ENCODE peak calls at places on chromosomes 13 and 19, in six cellular contexts. V is endothelial cell of umbilical vein, X is A549, M is HepG2, J is H1, I is K562. Y is an unnamed sample.

GRCh38 chr19:6376512-6377193 is 920 bp upstream of the PSPN start:
- DNase-seq in M (no peak), J (no peak), X (no peak), V (no peak), I (peak), Y (no peak)

GRCh38 chr19:13176345-13176744 is 26.1 kb downstream of the IER2 start:
- DNase-seq in I (no peak), M (no peak), X (no peak), V (no peak), J (no peak), Y (no peak)

GRCh38 chr19:22026687-22027086 is 15.9 kb upstream of the ZNF208 start:
- DNase-seq in V (no peak), M (no peak), J (no peak), X (no peak), I (no peak), Y (no peak)

GRCh38 chr19:4557971-4558941 is 1.2 kb downstream of the SEMA6B start:
- DNase-seq in X (no peak), I (no peak), V (peak), M (no peak), J (peak), Y (peak)

GRCh38 chr13:46934749-46935148 is 37.9 kb upstream of the HTR2A start:
- DNase-seq in X (no peak), J (no peak), V (no peak), I (no peak), M (no peak), Y (no peak)

GRCh38 chr13:96817336-96817941 is 176.8 kb downstream of the OXGR1 start:
- DNase-seq in V (peak), I (peak), J (no peak), M (peak), X (no peak), Y (no peak)

GRCh38 chr13:104297075-104297474 is 1230.9 kb upstream of the SLC10A2 start:
- DNase-seq in V (no peak), X (no peak), M (no peak), I (no peak), J (no peak), Y (no peak)

GRCh38 chr19:46357846-46358583 is 11.1 kb downstream of the PPP5C start:
- DNase-seq in X (no peak), I (no peak), M (no peak), J (no peak), V (no peak), Y (no peak)

GRCh38 chr19:18700501-18701249 is 17.2 kb downstream of the CRTC1 start:
- DNase-seq in J (peak), I (peak), X (no peak), M (no peak), V (peak), Y (peak)

GRCh38 chr13:47555235-47555634 is 445.8 kb downstream of the SUCLA2 start:
- DNase-seq in X (no peak), M (no peak), J (no peak), V (no peak), I (no peak), Y (no peak)

GRCh38 chr19:37309834-37310575 is 60.9 kb upstream of the ZNF527 start:
- DNase-seq in M (no peak), V (no peak), I (no peak), X (no peak), J (no peak), Y (no peak)

GRCh38 chr19:31329819-31330218 is 19.4 kb downstream of the TSHZ3 start:
- DNase-seq in J (no peak), I (no peak), M (no peak), X (no peak), V (peak), Y (no peak)

GRCh38 chr13:30841161-30841560 is 64.9 kb upstream of the MEDAG start:
- DNase-seq in M (no peak), I (no peak), V (no peak), X (no peak), J (no peak), Y (no peak)

GRCh38 chr13:114116734-114117133 is 15.7 kb downstream of the RASA3 start:
- DNase-seq in J (no peak), M (no peak), I (no peak), V (no peak), X (no peak), Y (no peak)

GRCh38 chr13:44331912-44332840 is 41.4 kb upstream of the SERP2 start:
- DNase-seq in X (no peak), J (no peak), V (peak), I (no peak), M (no peak), Y (no peak)

GRCh38 chr13:19072543-19072942 is 109.1 kb downstream of the TUBA3C start:
- DNase-seq in I (no peak), J (no peak), V (no peak), X (no peak), M (no peak), Y (no peak)

GRCh38 chr13:43805071-43805468 is 18.3 kb upstream of the ENOX1 start:
- DNase-seq in V (peak), M (peak), I (no peak), X (peak), J (no peak), Y (no peak)

GRCh38 chr19:6730941-6731670 is 6.3 kb downstream of the GPR108 start:
- DNase-seq in M (no peak), X (no peak), J (no peak), I (no peak), V (no peak), Y (no peak)

GRCh38 chr19:55418185-55418584 is 10.6 kb upstream of the UBE2S start:
- DNase-seq in V (peak), X (peak), J (peak), I (peak), M (peak), Y (peak)
- TF ChIP-seq JUN in V (no peak), X (no peak), J (no peak), I (no peak), M (no peak), Y (no peak)

DNA sequence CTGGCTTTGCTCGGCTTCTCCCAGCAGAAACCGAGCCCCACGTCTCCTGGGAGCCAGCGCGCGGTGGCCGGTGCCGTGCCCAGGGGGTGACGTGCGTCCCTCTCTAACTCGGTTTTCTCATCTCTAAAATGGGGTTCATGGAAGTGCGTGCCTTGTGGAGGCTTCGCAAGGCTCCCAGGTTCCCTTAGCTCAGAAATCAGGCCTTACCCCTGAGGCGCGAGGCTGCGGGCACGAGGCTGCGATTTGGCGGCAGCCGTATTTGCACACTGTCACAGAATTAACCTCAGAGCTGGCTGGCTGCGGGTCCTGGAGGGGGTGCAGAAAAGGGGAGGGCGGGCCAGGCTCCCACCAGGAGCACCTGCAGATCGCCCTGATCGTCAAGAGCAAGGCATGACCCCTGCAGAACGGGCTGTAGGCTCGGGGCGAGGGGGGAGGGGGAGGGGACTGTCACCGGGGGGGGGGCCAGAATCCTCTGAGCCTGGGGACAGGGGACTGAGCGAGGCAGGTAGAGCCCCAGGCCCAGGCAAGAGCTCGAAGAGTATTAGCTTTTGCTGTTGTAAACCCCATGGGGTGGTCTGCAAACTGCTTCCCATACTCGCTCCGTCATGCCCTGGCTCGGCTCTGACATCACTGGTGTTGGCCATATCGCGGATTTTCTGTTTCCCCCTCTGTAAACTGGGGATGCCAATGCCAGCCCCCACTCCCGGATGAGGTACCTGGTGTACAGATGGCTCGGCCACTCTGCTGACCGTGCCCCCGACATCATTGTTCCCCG is 62.2 kb downstream of the CCNE1 start:
- DNase-seq in M (no peak), X (no peak), V (no peak), J (no peak), I (no peak), Y (no peak)
- TF ChIP-seq CTCF in M (no peak), X (peak), V (no peak), J (no peak), I (no peak), Y (peak)

GRCh38 chr13:20405691-20406090 is 120.0 kb downstream of the CRYL1 start:
- DNase-seq in V (no peak), I (no peak), X (no peak), M (no peak), J (peak), Y (peak)
- TF ChIP-seq JUN in V (no peak), I (no peak), X (no peak), M (no peak), J (no peak), Y (no peak)

DNA sequence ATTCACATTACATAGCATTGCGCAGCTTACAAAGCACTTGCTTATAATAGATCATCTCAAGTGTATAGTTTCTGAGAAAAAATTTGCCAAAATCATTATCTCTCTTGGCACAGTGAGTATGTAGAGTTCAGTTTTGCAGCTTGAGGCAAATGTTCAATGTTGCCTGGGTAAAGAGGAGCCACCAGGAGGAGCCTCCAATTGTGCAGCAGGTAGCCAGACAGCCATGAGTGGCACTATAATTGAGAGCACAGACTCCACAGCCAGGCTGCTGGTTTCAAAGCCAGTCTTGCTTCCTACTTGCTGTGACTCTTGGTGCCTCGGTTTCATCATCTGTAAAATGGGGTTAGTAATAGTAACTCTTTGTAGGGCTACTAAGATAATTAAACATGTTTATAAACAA is 24.0 kb upstream of the OLFM4 start:
- DNase-seq in M (no peak), J (no peak), V (no peak), X (no peak), I (no peak), Y (no peak)
- TF ChIP-seq CTCF in M (no peak), J (peak), V (no peak), X (no peak), I (no peak), Y (no peak)

DNA sequence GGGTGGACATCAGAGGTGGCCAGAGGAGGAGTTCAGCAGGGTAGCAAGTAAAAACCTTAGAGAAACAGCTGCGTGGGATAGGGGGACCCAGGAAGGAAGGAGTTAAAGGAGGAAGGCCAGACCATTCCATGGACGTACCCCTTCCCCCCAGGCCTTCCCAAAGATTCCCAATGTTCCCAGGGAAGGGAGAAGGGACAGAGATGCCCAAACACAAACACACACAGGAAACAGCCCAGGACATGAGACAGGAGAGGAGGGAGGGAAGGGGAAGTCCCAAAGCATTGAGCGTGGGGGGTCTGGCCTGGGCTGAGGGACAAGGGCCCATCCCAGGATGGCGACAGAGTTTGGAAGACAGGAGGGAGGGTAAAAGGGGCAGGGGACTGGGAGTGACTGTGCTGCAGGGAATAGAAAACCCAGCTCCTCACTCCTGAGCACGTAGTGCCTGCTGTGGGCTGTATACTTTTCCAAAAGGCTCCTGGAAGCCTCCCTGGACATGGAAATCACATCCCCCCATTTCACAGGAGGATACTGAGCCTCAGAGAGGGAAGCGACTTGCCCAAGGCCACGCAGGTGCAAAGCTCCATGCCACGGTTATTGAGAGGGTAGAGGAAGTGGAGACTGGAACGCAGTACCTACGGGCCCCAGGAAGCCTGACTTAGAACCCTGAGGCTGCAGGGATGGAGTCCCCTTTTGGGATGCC is 1.1 kb downstream of the SYDE1 start:
- DNase-seq in J (no peak), V (no peak), M (no peak), X (no peak), I (no peak), Y (no peak)
- TF ChIP-seq JUN in J (no peak), V (no peak), M (no peak), X (no peak), I (no peak), Y (no peak)

GRCh38 chr19:40798223-40798996 is 581 bp upstream of the EGLN2 start:
- DNase-seq in M (peak), X (peak), J (peak), V (peak), I (peak), Y (peak)
- TF ChIP-seq CTCF in M (peak), X (peak), J (peak), V (peak), I (peak), Y (no peak)

GRCh38 chr13:75312884-75313520 is 169.0 kb downstream of the TBC1D4 start:
- DNase-seq in V (no peak), X (no peak), J (no peak), I (no peak), M (no peak), Y (no peak)
- TF ChIP-seq JUN in V (no peak), X (no peak), J (no peak), I (no peak), M (no peak), Y (no peak)

DNA sequence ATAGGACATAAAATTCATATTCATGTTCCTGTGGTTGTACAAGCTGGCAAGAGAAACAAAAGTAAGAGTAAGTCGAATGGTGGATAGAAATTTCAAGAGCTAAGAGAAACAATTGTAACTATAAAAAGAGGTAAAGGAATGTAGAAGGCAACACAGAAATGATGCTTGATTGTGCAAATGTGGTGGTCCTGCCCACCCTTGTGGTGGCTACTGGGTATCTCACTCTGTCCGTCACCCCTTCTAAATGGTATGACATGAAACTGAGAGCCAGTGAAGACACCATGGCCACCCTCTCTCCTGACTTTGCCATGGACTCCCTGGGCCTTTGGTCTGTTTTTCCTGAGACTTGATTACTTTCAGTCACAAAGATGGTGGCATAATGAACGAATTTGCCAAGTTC is 925.9 kb upstream of the SLITRK6 start:
- DNase-seq in V (no peak), I (no peak), M (no peak), X (no peak), J (no peak), Y (peak)
- TF ChIP-seq CTCF in V (no peak), I (no peak), M (no peak), X (no peak), J (peak), Y (peak)

DNA sequence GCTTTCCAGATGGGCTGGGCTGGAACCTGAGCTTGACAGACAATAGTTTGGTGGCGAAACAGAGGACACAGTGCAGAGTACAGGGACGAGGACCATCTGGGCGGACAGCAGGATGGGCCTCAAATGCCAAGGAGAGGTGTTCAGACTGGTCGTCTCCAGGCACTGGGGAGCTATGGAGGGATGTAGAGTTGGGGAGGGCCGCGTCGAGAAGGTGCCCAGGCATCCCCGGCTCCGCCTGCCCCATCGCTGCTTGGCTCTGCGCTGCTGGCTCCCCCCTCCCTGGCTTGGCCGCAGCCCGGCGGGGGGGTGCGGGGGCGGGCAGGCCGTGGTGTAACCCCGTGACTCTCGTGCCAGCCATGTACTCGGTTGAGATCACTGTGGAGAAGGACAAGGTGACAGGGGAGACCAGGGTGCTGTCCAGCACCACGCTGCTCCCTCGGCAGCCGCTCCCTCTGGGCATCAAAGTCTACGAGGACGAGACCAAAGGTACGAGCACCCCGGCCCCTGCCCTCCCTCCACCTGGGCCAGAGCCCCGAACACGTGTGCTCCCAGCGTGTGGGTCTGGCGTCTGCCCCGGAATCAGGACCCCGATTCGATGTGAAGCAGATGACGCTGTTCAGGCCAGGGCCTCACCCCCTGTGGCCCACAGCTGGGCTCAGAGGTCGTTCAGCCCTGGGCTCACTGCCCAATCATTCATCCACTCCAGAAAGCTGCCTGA is 10.8 kb upstream of the MISP start:
- DNase-seq in I (peak), M (peak), J (no peak), X (no peak), V (no peak), Y (no peak)
- TF ChIP-seq JUN in I (no peak), M (peak), J (no peak), X (no peak), V (no peak), Y (no peak)